ENCODE peak calls at places on chromosomes 13 and 19, in six cellular contexts. D is astrocyte of the spinal cord, B is thyroid gland, U is progenitor cell of endocrine pancreas, A is neural crest cell, W is endothelial cell. P is an unnamed sample.

GRCh38 chr13:76148926-76149325 is 512.8 kb downstream of the LMO7 start:
- DNase-seq in A (no peak), D (peak), W (no peak), B (no peak), U (no peak), P (no peak)

GRCh38 chr13:95201814-95202521 is 99.3 kb downstream of the ABCC4 start:
- DNase-seq in B (no peak), A (no peak), W (no peak), D (no peak), U (no peak), P (no peak)

GRCh38 chr19:37932985-37933953 is 26.3 kb downstream of the SIPA1L3 start:
- DNase-seq in A (no peak), W (no peak), D (peak), B (peak), U (no peak), P (peak)

GRCh38 chr19:42155796-42156195 is 23.6 kb upstream of the POU2F2 start:
- DNase-seq in B (no peak), U (no peak), W (no peak), D (no peak), A (no peak), P (no peak)

GRCh38 chr19:14525729-14526128 is 3.7 kb upstream of the TECR start:
- DNase-seq in A (no peak), D (no peak), B (no peak), U (no peak), W (no peak), P (no peak)

GRCh38 chr13:74715718-74716117 is 581.5 kb upstream of the KLF12 start:
- DNase-seq in B (no peak), U (no peak), W (no peak), A (no peak), D (no peak), P (no peak)

GRCh38 chr13:36431204-36432105 is 840 bp upstream of the CCNA1 start:
- DNase-seq in W (peak), B (peak), U (peak), D (no peak), A (no peak), P (peak)

GRCh38 chr19:38409631-38410133 is 6.8 kb downstream of the FAM98C start:
- DNase-seq in D (peak), U (no peak), W (no peak), B (peak), A (no peak), P (no peak)

GRCh38 chr19:46718157-46718933 is 1.4 kb upstream of the PRKD2 start:
- DNase-seq in B (no peak), U (no peak), W (no peak), A (no peak), D (no peak), P (no peak)

GRCh38 chr13:32754179-32754578 is 167.9 kb downstream of the PDS5B start:
- DNase-seq in B (no peak), A (no peak), D (no peak), U (no peak), W (no peak), P (no peak)

GRCh38 chr13:99986751-99987150 is 5.2 kb downstream of the ZIC2 start:
- DNase-seq in W (no peak), D (peak), B (no peak), A (no peak), U (no peak), P (no peak)

GRCh38 chr19:42450314-42450934 is 7.7 kb upstream of the CXCL17 start:
- DNase-seq in W (peak), D (peak), U (peak), B (peak), A (peak), P (peak)

GRCh38 chr13:104106705-104107393 is 1040.6 kb upstream of the SLC10A2 start:
- DNase-seq in U (no peak), W (no peak), B (no peak), D (peak), A (no peak), P (no peak)

GRCh38 chr13:20964904-20965303 is 62.4 kb upstream of the XPO4 start:
- DNase-seq in B (no peak), W (no peak), A (no peak), D (no peak), U (no peak), P (no peak)

GRCh38 chr13:51311271-51311670 is 28.2 kb upstream of the SERPINE3 start:
- DNase-seq in D (no peak), W (no peak), B (no peak), U (no peak), A (no peak), P (no peak)

GRCh38 chr13:75153834-75154233 is 328.1 kb downstream of the TBC1D4 start:
- DNase-seq in A (no peak), B (no peak), D (no peak), W (no peak), U (no peak), P (no peak)

GRCh38 chr19:38298841-38299680 is 5.0 kb upstream of the C19orf33 start:
- DNase-seq in A (no peak), B (no peak), U (no peak), W (no peak), D (peak), P (no peak)

GRCh38 chr13:69641773-69642172 is 465.9 kb upstream of the ATXN8OS start:
- DNase-seq in U (no peak), W (no peak), D (no peak), B (no peak), A (no peak), P (no peak)

GRCh38 chr13:114309806-114310410 is 4.4 kb upstream of the CHAMP1 start:
- DNase-seq in U (no peak), B (peak), W (no peak), A (no peak), D (no peak), P (peak)

GRCh38 chr13:29847501-29847983 is 2.9 kb downstream of the UBL3 start:
- DNase-seq in W (no peak), D (peak), B (peak), A (peak), U (no peak), P (no peak)

GRCh38 chr13:90806905-90807304 is 540.6 kb upstream of the MIR17HG start:
- DNase-seq in U (no peak), B (no peak), W (no peak), D (no peak), A (no peak), P (no peak)

GRCh38 chr13:39144391-39144790 is 106.1 kb downstream of the NHLRC3 start:
- DNase-seq in B (no peak), U (no peak), W (no peak), A (no peak), D (no peak), P (no peak)

GRCh38 chr19:23249911-23250649 is at the start of gene ZNF724:
- DNase-seq in U (peak), D (peak), W (peak), A (peak), B (peak), P (peak)

DNA sequence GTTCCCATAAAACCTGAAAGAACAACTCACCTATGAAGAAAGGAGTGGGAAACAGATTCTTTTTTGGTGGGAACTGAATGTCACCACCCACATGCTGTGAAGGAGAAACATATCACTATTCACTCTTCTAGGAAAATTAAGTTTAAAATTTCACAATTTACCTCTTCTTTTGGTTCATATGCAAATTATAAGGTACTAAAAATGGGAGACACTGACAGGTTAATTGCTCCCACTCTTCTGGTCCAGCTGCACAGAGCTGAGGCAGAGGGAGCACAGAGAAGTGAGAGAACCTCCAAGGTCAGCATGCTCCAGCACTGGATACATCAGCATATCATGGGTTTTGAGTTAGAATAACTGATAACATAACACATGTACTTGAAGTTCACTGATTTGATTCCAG is 186.9 kb downstream of the FGF14 start:
- DNase-seq in B (no peak), A (no peak), W (no peak), U (no peak), D (no peak), P (no peak)
- TF ChIP-seq CTCF in B (no peak), A (no peak), W (no peak), U (no peak), D (no peak), P (no peak)

DNA sequence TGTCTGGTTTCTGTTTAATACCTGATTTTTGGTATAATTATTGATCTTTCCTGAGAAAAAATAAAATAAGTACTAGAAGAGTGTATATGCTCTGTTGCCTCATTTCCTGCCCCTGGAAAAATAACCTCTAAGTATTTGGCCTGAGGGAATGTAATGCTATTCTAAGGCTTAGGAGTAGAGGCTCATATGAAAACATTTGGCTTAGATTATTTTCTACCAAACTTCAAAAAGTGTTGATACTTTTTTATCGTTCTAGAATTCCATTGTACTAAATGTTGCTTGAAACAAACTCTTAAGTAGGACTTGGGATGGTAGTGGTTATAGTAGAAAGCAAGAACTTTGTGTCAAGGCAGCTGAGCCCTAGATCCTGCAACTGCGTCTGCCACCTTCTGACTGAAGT is 57.8 kb downstream of the COG3 start:
- DNase-seq in W (no peak), A (no peak), D (no peak), B (no peak), U (no peak), P (no peak)
- TF ChIP-seq CTCF in W (no peak), A (no peak), D (no peak), B (no peak), U (no peak), P (no peak)

GRCh38 chr19:2661615-2662014 is 40.9 kb downstream of the GNG7 start:
- DNase-seq in W (no peak), A (no peak), B (no peak), U (no peak), D (no peak), P (no peak)
- TF ChIP-seq CTCF in W (no peak), A (peak), B (no peak), U (peak), D (no peak), P (no peak)

GRCh38 chr19:45512881-45513483 is 5.7 kb downstream of the VASP start:
- DNase-seq in W (no peak), D (no peak), A (no peak), B (no peak), U (no peak), P (no peak)
- TF ChIP-seq CTCF in W (no peak), D (no peak), A (no peak), B (no peak), U (no peak), P (no peak)

GRCh38 chr19:10651821-10652220 is 2.3 kb upstream of the ILF3 start:
- DNase-seq in W (no peak), U (no peak), B (no peak), A (no peak), D (no peak), P (no peak)

GRCh38 chr19:10654610-10655456 is 687 bp downstream of the ILF3 start:
- DNase-seq in A (peak), D (no peak), W (peak), U (peak), B (peak), P (peak)

GRCh38 chr19:10653482-10653731 is 739 bp upstream of the ILF3 start:
- DNase-seq in W (no peak), U (no peak), B (no peak), A (no peak), D (no peak), P (no peak)

GRCh38 chr19:10653732-10654609 is at the start of gene ILF3:
- DNase-seq in W (peak), D (peak), A (peak), U (peak), B (peak), P (peak)

DNA sequence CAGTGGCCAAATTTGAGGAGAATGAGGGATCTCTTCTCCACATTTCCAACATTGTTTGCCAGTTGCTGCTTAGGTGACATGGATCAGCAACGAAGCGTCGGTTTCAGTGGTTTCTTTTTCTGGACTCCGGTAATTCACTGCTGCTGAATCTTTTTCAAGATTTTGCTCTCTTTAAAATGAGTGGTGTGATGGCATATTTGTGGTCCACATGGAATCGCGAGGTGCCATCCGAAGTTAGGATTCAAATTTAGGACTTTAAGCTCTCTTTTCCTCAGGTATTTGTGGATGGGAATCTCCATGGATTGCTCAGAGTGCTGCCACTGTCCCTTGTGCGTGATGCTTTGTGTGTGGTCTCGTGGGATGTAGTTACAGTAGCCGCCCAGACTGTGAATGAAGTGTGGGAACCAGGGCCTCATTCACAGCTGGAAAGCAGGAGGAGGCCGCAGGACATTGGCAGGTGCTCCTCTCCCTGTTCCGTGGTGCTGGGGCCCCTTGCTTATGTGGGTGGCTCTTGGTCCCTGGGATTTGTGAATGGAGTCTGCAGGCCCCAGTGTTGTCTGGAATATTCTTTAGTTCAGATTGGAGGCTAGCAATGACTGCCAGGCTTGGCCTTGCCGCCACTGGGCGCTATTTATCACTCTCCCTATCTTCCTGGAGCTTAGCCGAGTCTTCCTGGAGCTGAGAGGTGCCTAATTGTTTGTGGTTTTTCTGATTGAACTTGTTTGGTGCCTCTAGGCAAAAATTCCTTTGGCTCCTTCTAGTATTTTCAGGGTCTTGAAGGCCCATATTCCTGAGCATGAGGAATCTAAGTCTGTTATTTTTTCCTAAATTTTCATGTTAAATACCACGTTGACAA is 1.5 kb downstream of the ILF3 start:
- DNase-seq in U (no peak), B (no peak), W (peak), A (no peak), D (peak), P (peak)
- TF ChIP-seq CTCF in U (no peak), B (no peak), W (no peak), A (no peak), D (no peak), P (no peak)

DNA sequence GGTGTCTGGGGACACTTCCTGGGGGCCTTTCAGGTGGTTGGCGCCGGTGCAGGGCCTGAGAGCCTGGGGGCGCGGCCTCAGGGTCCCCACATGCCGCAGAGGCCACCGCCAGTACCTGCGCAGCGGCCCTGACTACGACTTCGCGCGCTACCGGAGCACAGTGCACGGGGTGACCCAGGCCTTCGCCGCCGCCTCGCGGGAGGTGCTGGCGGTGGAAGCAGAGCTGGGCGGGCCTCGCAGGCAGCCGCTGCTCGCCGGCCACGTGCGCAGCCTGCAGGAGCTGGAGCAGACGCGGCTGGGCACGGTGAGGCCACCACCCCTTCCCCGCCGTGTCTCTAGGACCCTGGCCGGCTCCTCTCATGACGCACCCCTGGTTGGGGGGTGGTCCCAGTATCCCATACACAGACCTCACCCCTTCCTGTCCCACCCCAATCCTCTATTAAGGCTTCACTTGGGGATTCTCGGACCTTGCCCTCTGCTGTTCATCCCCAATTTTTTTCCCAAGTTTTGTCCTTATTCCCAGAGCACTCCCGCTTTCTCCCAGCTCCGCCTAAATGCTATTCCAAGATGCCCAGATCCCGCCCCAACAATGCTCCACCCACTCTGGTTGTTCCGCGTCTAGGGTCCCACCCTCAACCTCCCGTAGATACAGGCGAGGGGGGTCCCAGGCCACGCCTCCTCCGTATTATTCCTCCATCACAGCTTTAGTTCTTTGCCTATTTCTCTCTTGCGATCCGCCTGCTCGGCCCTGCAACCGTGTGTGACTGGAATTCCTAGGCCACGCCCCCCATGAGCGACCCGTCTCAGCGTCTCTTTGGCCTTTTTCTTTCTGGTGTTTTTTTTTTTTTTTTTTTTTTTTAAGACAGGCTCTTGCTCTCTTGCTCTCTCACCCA is 1.0 kb downstream of the REX1BD start:
- DNase-seq in W (peak), B (peak), U (peak), D (peak), A (peak), P (peak)
- TF ChIP-seq CTCF in W (no peak), B (no peak), U (no peak), D (no peak), A (peak), P (no peak)

DNA sequence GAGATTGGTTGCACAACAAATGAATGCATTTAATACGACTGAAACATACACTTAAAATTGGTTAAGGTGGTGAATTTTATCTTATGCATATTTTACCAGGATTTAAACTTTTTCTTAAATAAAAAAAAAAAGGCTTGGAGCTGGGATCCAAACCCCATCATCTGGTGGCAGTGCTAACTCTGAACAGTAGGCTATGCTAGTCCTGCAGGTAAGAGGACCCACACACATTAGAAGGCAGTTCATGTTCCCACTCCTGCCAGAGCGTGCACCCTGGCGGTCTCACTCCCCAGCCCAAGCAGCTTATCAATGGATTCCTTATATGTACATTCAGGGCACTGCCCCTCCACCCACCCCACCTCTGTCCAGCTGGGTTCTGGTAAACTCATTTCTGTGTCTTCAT is 31.3 kb upstream of the CEBPA start:
- DNase-seq in W (no peak), B (no peak), A (no peak), U (no peak), D (no peak), P (no peak)
- TF ChIP-seq CTCF in W (no peak), B (no peak), A (no peak), U (no peak), D (no peak), P (no peak)

GRCh38 chr19:31283701-31284100 is 65.5 kb downstream of the TSHZ3 start:
- DNase-seq in W (no peak), B (no peak), D (no peak), A (no peak), U (no peak), P (no peak)
- TF ChIP-seq CTCF in W (no peak), B (no peak), D (no peak), A (no peak), U (no peak), P (no peak)

DNA sequence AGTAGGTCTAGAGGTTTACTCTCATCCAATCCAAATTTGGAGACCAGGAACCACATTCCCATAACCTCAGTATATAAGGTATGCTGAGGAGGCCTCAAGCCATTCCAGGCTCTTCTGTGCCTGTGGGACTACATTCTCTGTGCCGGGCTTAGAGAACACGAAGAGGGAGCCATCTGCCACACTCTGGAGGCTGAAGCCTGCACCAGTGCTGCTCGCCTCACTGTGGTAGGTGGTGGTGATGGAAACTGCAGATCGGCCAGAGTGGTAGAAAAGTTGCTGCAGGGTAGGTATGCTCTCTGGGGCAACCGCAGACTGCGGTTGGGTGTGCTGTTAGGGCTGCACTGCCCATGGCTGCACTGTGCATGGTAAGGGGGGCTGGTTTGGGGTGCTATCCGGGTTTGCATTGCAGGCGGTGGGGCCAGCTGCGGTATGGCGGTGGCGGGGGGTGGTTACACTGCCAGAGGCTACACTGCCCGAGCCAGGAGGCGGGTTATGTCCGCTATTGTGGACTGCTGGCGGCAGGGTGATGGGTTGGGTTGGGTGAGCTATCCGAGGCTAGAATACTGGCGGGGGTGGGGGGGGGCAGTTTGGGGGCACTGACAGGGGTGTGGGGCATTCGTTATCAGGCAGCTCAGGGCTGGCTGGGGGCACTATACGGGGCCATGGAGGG is 145.0 kb downstream of the TNFRSF19 start:
- DNase-seq in U (no peak), A (no peak), B (no peak), W (no peak), D (no peak), P (peak)
- TF ChIP-seq CTCF in U (no peak), A (no peak), B (no peak), W (no peak), D (no peak), P (no peak)